ENCODE peak calls at places on chromosomes 4 and X, in four cellular contexts. D is pancreas, M is H9, K is osteocyte. A is an unnamed sample.

GRCh38 chr4:110629214-110629754 is 6.4 kb upstream of the PITX2 start:
- DNase-seq in D (no peak), M (peak), K (no peak), A (no peak)

GRCh38 chr4:123977623-123978022 is 581.0 kb downstream of the SPRY1 start:
- DNase-seq in D (no peak), M (no peak), K (no peak), A (no peak)

GRCh38 chr4:145076473-145076855 is 21.5 kb downstream of the ANAPC10 start:
- DNase-seq in D (no peak), M (no peak), K (no peak), A (no peak)

GRCh38 chr4:132445386-132445785 is 703.7 kb upstream of the PCDH10 start:
- DNase-seq in D (no peak), M (no peak), K (no peak), A (no peak)

GRCh38 chr4:127575888-127576287 is 56.9 kb upstream of the INTU start:
- DNase-seq in D (no peak), M (no peak), K (no peak), A (no peak)

GRCh38 chrX:150569155-150569477 is 695 bp downstream of the MTM1 start:
- DNase-seq in D (no peak), M (no peak), K (no peak), A (no peak)

GRCh38 chr4:73576366-73576765 is 43.9 kb downstream of the RASSF6 start:
- DNase-seq in D (no peak), M (no peak), K (no peak), A (no peak)

GRCh38 chrX:46588263-46588662 is 14.7 kb downstream of the CHST7 start:
- DNase-seq in D (no peak), M (peak), K (no peak), A (no peak)

GRCh38 chrX:49761481-49761880 is 65.7 kb upstream of the PAGE1 start:
- DNase-seq in D (no peak), M (no peak), K (no peak), A (no peak)

GRCh38 chr4:166816901-166817300 is 417.4 kb downstream of the SPOCK3 start:
- DNase-seq in D (peak), M (no peak), K (no peak), A (no peak)

GRCh38 chrX:97672138-97672537 is 788.4 kb downstream of the RPA4 start:
- DNase-seq in D (no peak), M (no peak), K (no peak), A (no peak)

GRCh38 chr4:103429283-103429682 is 231.1 kb upstream of the CENPE start:
- DNase-seq in D (no peak), M (peak), K (no peak), A (no peak)

GRCh38 chr4:184647391-184648101 is 1.7 kb downstream of the CASP3 start:
- DNase-seq in D (no peak), M (no peak), K (no peak), A (no peak)

GRCh38 chr4:182537031-182537617 is 293.9 kb downstream of the TENM3 start:
- DNase-seq in D (no peak), M (no peak), K (no peak), A (no peak)

GRCh38 chr4:109091754-109092409 is 210.6 kb downstream of the COL25A1 start:
- DNase-seq in D (no peak), M (no peak), K (no peak), A (no peak)

GRCh38 chrX:38664285-38664684 is 102.9 kb downstream of the TSPAN7 start:
- DNase-seq in D (no peak), M (no peak), K (no peak), A (no peak)

GRCh38 chr4:46839128-46839527 is 69.9 kb downstream of the COX7B2 start:
- DNase-seq in D (no peak), M (peak), K (no peak), A (no peak)

GRCh38 chr4:184899261-184900134 is 73.7 kb upstream of the ACSL1 start:
- DNase-seq in D (peak), M (no peak), K (no peak), A (no peak)

GRCh38 chr4:112371361-112371760 is 74.2 kb downstream of the ALPK1 start:
- DNase-seq in D (no peak), M (no peak), K (no peak), A (no peak)

GRCh38 chrX:21998037-21998436 is 34.1 kb upstream of the PHEX start:
- DNase-seq in D (no peak), M (no peak), K (no peak), A (no peak)

GRCh38 chrX:21991504-21991903 is 40.6 kb upstream of the PHEX start:
- DNase-seq in D (no peak), M (no peak), K (no peak), A (no peak)

GRCh38 chrX:21993265-21993664 is 38.9 kb upstream of the PHEX start:
- DNase-seq in D (peak), M (no peak), K (no peak), A (no peak)

DNA sequence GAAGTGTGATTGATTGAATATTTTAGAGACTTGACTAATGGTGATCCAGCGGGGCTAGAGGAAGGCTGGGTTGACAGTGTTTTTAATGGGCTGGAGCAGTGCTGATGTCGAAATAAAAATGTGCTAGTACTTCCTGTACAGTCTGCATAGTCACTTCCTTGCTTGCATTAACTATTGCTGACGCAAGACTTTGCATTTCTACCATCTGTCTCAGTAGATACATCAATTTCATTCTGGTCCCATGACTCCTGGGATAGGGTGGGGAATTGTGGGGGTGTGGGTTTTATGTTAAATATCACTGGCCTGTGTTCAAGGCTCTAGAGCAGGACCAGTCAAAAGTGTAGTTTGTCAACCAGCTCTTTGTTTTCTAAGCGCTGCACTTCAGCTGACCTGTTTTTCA is 35.3 kb upstream of the PHEX start:
- DNase-seq in D (no peak), M (no peak), K (no peak), A (no peak)
- TF ChIP-seq CTCF in D (no peak), M (no peak), K (no peak), A (no peak)

DNA sequence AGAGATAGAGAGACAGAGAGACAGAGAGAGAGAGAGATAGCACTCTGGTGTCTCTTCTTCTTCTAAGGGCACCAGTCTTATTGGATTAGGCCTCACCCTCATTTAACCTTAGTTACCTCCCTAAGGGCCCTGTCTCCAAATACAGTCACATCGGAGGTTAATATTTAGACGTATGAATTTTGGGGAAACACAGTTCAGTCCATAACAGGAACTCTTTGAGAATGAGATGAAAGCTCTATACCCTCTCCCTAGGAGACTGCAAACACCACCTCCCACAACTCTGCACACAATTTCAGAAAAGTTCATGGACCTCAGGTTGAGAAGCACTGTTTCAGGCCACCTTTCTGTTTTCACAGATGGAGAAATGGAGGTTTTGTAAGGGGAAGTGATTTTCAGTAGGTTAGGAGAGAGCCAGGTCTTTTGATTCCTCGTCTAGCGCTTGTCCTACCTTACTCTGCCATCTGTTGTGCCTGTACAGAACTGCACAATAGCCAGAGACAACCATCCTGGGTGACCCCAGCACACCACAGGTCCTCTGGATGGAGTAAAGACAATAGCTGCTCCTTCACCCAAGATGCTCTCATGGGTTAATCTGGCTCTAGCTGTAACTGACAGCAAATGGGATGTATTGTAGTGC is 16.9 kb upstream of the LOC101059915 start:
- DNase-seq in D (no peak), M (no peak), K (no peak), A (no peak)
- TF ChIP-seq CTCF in D (no peak), M (no peak), K (no peak), A (no peak)

DNA sequence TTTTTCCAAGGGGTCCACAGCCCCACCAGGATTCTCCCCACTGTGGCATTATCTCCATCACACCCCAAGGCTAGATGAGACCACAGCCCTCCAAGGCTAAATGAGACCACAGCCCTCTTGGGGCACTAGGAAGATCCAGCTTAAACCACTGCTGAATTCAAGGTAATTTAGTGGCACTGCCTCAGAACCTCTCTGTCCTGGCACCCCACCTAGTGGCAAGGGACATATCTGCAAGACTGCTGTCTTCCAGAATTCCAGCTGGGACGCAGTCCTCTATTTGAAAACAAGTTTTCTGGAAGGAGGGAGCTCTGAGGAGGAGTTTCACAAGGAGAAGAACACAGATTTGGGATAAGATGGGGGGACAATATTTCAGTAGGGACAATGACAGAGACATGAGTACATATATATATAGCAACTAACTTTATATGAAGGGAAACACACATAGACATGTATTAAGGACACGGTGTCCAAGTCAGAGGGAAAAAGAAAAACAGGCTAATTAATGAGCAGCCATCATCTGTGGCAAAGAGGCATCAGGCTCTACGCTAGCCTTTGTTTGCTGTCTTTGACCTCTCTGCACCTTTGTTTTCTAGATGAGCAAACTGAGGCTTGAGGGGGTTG is 9.3 kb downstream of the CETN2 start:
- DNase-seq in D (peak), M (peak), K (no peak), A (no peak)
- TF ChIP-seq CTCF in D (peak), M (peak), K (peak), A (no peak)

DNA sequence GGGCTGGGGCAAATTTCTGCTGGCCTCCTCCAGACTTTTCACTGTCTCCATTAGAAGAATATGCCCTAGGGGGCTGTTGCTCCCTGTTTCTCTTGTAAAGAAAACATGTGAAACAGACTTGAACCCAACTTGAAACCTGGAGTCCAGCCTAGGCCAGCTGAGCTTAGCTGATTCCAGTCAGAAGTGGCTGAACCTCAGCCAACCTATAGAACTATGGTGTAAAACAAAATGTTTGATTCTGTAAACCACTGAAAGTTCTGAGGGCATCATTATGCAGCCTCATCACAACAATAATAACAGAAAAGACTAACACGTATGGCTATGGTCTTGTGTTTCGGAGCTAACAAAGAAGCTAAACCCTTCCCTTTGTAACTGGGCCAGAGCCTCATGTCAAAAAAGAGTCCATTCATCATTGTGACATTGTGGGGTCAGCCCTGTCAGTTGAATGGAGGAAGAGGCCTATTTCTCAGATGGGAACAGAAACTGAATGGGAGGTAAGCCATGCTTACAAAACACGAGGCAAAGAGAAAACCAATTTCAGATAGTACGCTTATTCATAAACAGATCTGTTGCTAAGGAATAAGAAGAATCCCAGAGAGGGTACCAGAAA is 34.1 kb downstream of the SETD7 start:
- DNase-seq in D (no peak), M (no peak), K (no peak), A (no peak)
- TF ChIP-seq CTCF in D (no peak), M (no peak), K (no peak), A (no peak)

DNA sequence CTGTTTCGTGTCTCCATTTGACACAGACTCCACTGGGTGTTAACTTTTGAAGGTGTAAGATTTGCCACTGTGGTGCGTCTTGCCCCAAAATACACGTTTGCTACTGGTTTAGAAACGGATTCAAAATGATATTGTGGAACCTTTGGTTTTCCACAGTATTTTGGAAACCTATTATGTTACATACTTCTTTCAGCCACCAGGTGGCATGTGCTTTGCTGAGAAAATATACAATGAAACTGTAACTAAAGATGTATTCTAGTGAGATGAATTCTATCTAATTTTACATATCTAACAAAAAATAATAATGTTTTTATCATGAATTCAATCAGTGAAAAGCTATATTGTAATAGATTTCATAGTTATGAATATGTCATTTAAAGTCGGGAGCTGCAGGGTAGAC is 28.4 kb upstream of the SLITRK4 start:
- DNase-seq in D (no peak), M (no peak), K (no peak), A (no peak)
- TF ChIP-seq CTCF in D (peak), M (peak), K (peak), A (no peak)

DNA sequence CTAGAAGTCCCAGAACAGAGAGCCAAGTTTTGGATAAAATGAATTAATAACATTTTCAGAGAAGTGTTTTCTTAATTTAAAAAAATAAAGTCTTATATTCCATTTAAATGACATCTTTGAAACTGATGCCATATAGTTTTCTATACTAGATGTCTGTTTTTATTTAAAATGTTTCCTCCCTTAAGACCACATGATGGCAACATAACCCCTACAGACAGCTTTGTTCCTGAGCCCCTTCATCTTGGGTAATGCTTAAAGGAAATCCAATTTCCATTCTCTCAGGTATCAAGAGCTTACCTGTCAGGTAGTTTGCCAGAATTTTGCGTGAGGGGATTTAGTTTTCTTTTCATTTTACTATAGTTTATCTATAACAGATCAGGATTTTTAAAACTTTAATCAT is 181.4 kb upstream of the UGT8 start:
- DNase-seq in D (no peak), M (no peak), K (no peak), A (no peak)
- TF ChIP-seq CTCF in D (no peak), M (peak), K (peak), A (no peak)

GRCh38 chrX:140822861-140823260 is 113.3 kb downstream of the LINC00632 start:
- DNase-seq in D (no peak), M (no peak), K (no peak), A (no peak)

GRCh38 chrX:140815868-140816267 is 106.3 kb downstream of the LINC00632 start:
- DNase-seq in D (no peak), M (no peak), K (no peak), A (no peak)

GRCh38 chrX:140821280-140821679 is 111.7 kb downstream of the LINC00632 start:
- DNase-seq in D (no peak), M (peak), K (no peak), A (no peak)

GRCh38 chrX:140822184-140822583 is 112.6 kb downstream of the LINC00632 start:
- DNase-seq in D (no peak), M (no peak), K (no peak), A (no peak)

GRCh38 chrX:140817943-140818342 is 108.4 kb downstream of the LINC00632 start:
- DNase-seq in D (no peak), M (no peak), K (no peak), A (no peak)
- TF ChIP-seq CTCF in D (peak), M (peak), K (peak), A (no peak)

DNA sequence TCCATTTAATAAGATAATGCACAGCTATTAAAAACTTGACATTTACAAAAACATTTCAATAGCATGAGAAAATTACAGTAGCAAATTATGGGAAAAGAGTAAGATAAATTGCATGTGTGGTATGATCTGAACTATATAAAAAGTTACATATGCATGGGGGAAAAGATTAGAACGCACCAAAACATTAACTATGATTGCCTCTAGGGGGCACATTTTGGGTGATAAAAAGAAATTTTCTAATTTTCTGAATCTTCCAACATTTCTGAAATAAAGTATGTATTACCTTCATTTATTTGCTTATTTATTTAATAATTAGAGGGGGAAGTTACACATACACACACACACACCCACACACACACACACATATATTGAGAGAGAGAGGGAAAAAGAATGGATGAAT is 19.6 kb upstream of the KDM5C start:
- DNase-seq in D (no peak), M (no peak), K (no peak), A (no peak)
- TF ChIP-seq CTCF in D (no peak), M (peak), K (peak), A (no peak)

GRCh38 chrX:85109235-85109634 is 105.6 kb downstream of the APOOL start:
- DNase-seq in D (no peak), M (peak), K (no peak), A (no peak)
- TF ChIP-seq CTCF in D (peak), M (peak), K (peak), A (no peak)